ENCODE peak calls at places on chromosomes 13 and 19, in four cellular contexts. One of them, this sample, is unnamed.

GRCh38 chr13:51262501-51263211 is 40.5 kb downstream of the FAM124A start:
- DNase-seq in ascending aorta: no peak
- DNase-seq in CD8-positive, alpha-beta memory T cell: no peak
- DNase-seq in tibial artery: no peak
- DNase-seq in this sample: peak

GRCh38 chr13:43258771-43259170 is 235.4 kb downstream of the DNAJC15 start:
- DNase-seq in ascending aorta: no peak
- DNase-seq in CD8-positive, alpha-beta memory T cell: no peak
- DNase-seq in tibial artery: no peak
- DNase-seq in this sample: no peak

GRCh38 chr19:40165362-40165937 is 25.8 kb upstream of the MAP3K10 start:
- DNase-seq in ascending aorta: peak
- DNase-seq in CD8-positive, alpha-beta memory T cell: peak
- DNase-seq in tibial artery: peak
- DNase-seq in this sample: peak

GRCh38 chr13:20848944-20849343 is 53.6 kb downstream of the XPO4 start:
- DNase-seq in ascending aorta: no peak
- DNase-seq in CD8-positive, alpha-beta memory T cell: no peak
- DNase-seq in tibial artery: no peak
- DNase-seq in this sample: no peak

GRCh38 chr13:114110091-114110829 is 22.2 kb downstream of the RASA3 start:
- DNase-seq in ascending aorta: peak
- DNase-seq in CD8-positive, alpha-beta memory T cell: peak
- DNase-seq in tibial artery: peak
- DNase-seq in this sample: peak

GRCh38 chr13:83215627-83216026 is 666.6 kb downstream of the SLITRK1 start:
- DNase-seq in ascending aorta: no peak
- DNase-seq in CD8-positive, alpha-beta memory T cell: no peak
- DNase-seq in tibial artery: no peak
- DNase-seq in this sample: no peak

GRCh38 chr19:8259922-8260247 is 48.3 kb downstream of the CD320 start:
- DNase-seq in ascending aorta: no peak
- DNase-seq in CD8-positive, alpha-beta memory T cell: no peak
- DNase-seq in tibial artery: no peak
- DNase-seq in this sample: no peak

GRCh38 chr13:57740719-57741118 is 109.2 kb downstream of the PCDH17 start:
- DNase-seq in ascending aorta: no peak
- DNase-seq in CD8-positive, alpha-beta memory T cell: no peak
- DNase-seq in tibial artery: no peak
- DNase-seq in this sample: no peak

GRCh38 chr13:108495686-108496363 is 133.6 kb upstream of the MYO16 start:
- DNase-seq in ascending aorta: no peak
- DNase-seq in CD8-positive, alpha-beta memory T cell: no peak
- DNase-seq in tibial artery: no peak
- DNase-seq in this sample: no peak

GRCh38 chr13:44437356-44438233 is 64.0 kb downstream of the SERP2 start:
- DNase-seq in ascending aorta: no peak
- DNase-seq in CD8-positive, alpha-beta memory T cell: peak
- DNase-seq in tibial artery: no peak
- DNase-seq in this sample: peak

GRCh38 chr13:23634897-23635296 is 64.7 kb downstream of the TNFRSF19 start:
- DNase-seq in ascending aorta: no peak
- DNase-seq in CD8-positive, alpha-beta memory T cell: no peak
- DNase-seq in tibial artery: no peak
- DNase-seq in this sample: no peak

GRCh38 chr13:41720839-41721561 is 239.9 kb downstream of the VWA8 start:
- DNase-seq in ascending aorta: no peak
- DNase-seq in CD8-positive, alpha-beta memory T cell: no peak
- DNase-seq in tibial artery: no peak
- DNase-seq in this sample: no peak

GRCh38 chr19:41548954-41549688 is 26.8 kb upstream of the CEACAM21 start:
- DNase-seq in ascending aorta: no peak
- DNase-seq in CD8-positive, alpha-beta memory T cell: peak
- DNase-seq in tibial artery: no peak
- DNase-seq in this sample: no peak

GRCh38 chr13:26695891-26696311 is 64.7 kb downstream of the GPR12 start:
- DNase-seq in ascending aorta: no peak
- DNase-seq in CD8-positive, alpha-beta memory T cell: no peak
- DNase-seq in tibial artery: no peak
- DNase-seq in this sample: no peak

GRCh38 chr13:94065741-94066140 is 413.7 kb downstream of the DCT start:
- DNase-seq in ascending aorta: no peak
- DNase-seq in CD8-positive, alpha-beta memory T cell: no peak
- DNase-seq in tibial artery: no peak
- DNase-seq in this sample: no peak

GRCh38 chr19:53982611-53983010 is 8.8 kb upstream of the CACNG6 start:
- DNase-seq in ascending aorta: no peak
- DNase-seq in CD8-positive, alpha-beta memory T cell: no peak
- DNase-seq in tibial artery: peak
- DNase-seq in this sample: no peak

GRCh38 chr13:100024023-100024422 is 42.4 kb downstream of the ZIC2 start:
- DNase-seq in ascending aorta: no peak
- DNase-seq in CD8-positive, alpha-beta memory T cell: no peak
- DNase-seq in tibial artery: no peak
- DNase-seq in this sample: no peak

GRCh38 chr13:90908792-90909191 is 438.7 kb upstream of the MIR17HG start:
- DNase-seq in ascending aorta: no peak
- DNase-seq in CD8-positive, alpha-beta memory T cell: no peak
- DNase-seq in tibial artery: no peak
- DNase-seq in this sample: no peak

GRCh38 chr13:97182065-97182890 is 39.9 kb upstream of the MBNL2 start:
- DNase-seq in ascending aorta: no peak
- DNase-seq in CD8-positive, alpha-beta memory T cell: no peak
- DNase-seq in tibial artery: no peak
- DNase-seq in this sample: no peak

GRCh38 chr19:49712397-49712859 is 21.5 kb downstream of the CPT1C start:
- DNase-seq in ascending aorta: no peak
- DNase-seq in CD8-positive, alpha-beta memory T cell: no peak
- DNase-seq in tibial artery: no peak
- DNase-seq in this sample: peak

GRCh38 chr13:49370390-49370789 is 73.5 kb downstream of the CAB39L start:
- DNase-seq in ascending aorta: no peak
- DNase-seq in CD8-positive, alpha-beta memory T cell: no peak
- DNase-seq in tibial artery: no peak
- DNase-seq in this sample: peak

GRCh38 chr19:8608858-8609209 is 1.7 kb downstream of the ADAMTS10 start:
- DNase-seq in ascending aorta: no peak
- DNase-seq in CD8-positive, alpha-beta memory T cell: no peak
- DNase-seq in tibial artery: no peak
- DNase-seq in this sample: no peak

GRCh38 chr19:41014643-41015042 is 23.6 kb downstream of the CYP2B6 start:
- DNase-seq in ascending aorta: no peak
- DNase-seq in CD8-positive, alpha-beta memory T cell: no peak
- DNase-seq in tibial artery: no peak
- DNase-seq in this sample: no peak

GRCh38 chr19:44111910-44112463 is 1.2 kb upstream of the ZNF225 start:
- DNase-seq in ascending aorta: no peak
- DNase-seq in CD8-positive, alpha-beta memory T cell: no peak
- DNase-seq in tibial artery: no peak
- DNase-seq in this sample: peak

GRCh38 chr13:73173160-73173905 is 114.5 kb downstream of the KLF5 start:
- DNase-seq in ascending aorta: no peak
- DNase-seq in CD8-positive, alpha-beta memory T cell: no peak
- DNase-seq in tibial artery: no peak
- DNase-seq in this sample: no peak

GRCh38 chr19:49194408-49194807 is 36.8 kb downstream of the TRPM4 start:
- DNase-seq in ascending aorta: no peak
- DNase-seq in CD8-positive, alpha-beta memory T cell: no peak
- DNase-seq in tibial artery: no peak
- DNase-seq in this sample: no peak

GRCh38 chr13:100131863-100132574 is 43.1 kb downstream of the PCCA start:
- DNase-seq in ascending aorta: no peak
- DNase-seq in CD8-positive, alpha-beta memory T cell: no peak
- DNase-seq in tibial artery: no peak
- DNase-seq in this sample: peak

GRCh38 chr19:8811315-8812172 is 20.6 kb downstream of the ZNF558 start:
- DNase-seq in ascending aorta: no peak
- DNase-seq in CD8-positive, alpha-beta memory T cell: no peak
- DNase-seq in tibial artery: no peak
- DNase-seq in this sample: no peak

GRCh38 chr13:94947965-94948371 is 235.6 kb upstream of the SOX21 start:
- DNase-seq in ascending aorta: no peak
- DNase-seq in CD8-positive, alpha-beta memory T cell: no peak
- DNase-seq in tibial artery: no peak
- DNase-seq in this sample: no peak

GRCh38 chr19:57888107-57888493 is 737 bp downstream of the ZNF814 start:
- DNase-seq in ascending aorta: no peak
- DNase-seq in CD8-positive, alpha-beta memory T cell: no peak
- DNase-seq in tibial artery: no peak
- DNase-seq in this sample: no peak

GRCh38 chr19:16000024-16000687 is 51.3 kb downstream of the OR10H4 start:
- DNase-seq in ascending aorta: no peak
- DNase-seq in CD8-positive, alpha-beta memory T cell: no peak
- DNase-seq in tibial artery: no peak
- DNase-seq in this sample: no peak

GRCh38 chr13:113001251-113002140 is 32.5 kb downstream of the MCF2L start:
- DNase-seq in ascending aorta: no peak
- DNase-seq in CD8-positive, alpha-beta memory T cell: no peak
- DNase-seq in tibial artery: no peak
- DNase-seq in this sample: peak

GRCh38 chr13:50801087-50801931 is 42.2 kb downstream of the DLEU7 start:
- DNase-seq in ascending aorta: peak
- DNase-seq in CD8-positive, alpha-beta memory T cell: peak
- DNase-seq in tibial artery: peak
- DNase-seq in this sample: peak

GRCh38 chr19:7751157-7751783 is 3.9 kb upstream of the CD209 start:
- DNase-seq in ascending aorta: no peak
- DNase-seq in CD8-positive, alpha-beta memory T cell: no peak
- DNase-seq in tibial artery: no peak
- DNase-seq in this sample: no peak

GRCh38 chr13:99979453-99980200 is 2.0 kb upstream of the ZIC2 start:
- DNase-seq in ascending aorta: peak
- DNase-seq in CD8-positive, alpha-beta memory T cell: no peak
- DNase-seq in tibial artery: no peak
- DNase-seq in this sample: peak

GRCh38 chr19:12133069-12133468 is 7.1 kb downstream of the ZNF20 start:
- DNase-seq in ascending aorta: no peak
- DNase-seq in CD8-positive, alpha-beta memory T cell: no peak
- DNase-seq in tibial artery: no peak
- DNase-seq in this sample: no peak

GRCh38 chr19:3403489-3404323 is 37.3 kb downstream of the NFIC start:
- DNase-seq in ascending aorta: peak
- DNase-seq in CD8-positive, alpha-beta memory T cell: no peak
- DNase-seq in tibial artery: peak
- DNase-seq in this sample: peak

GRCh38 chr19:48925240-48925843 is 8.2 kb upstream of the DHDH start:
- DNase-seq in ascending aorta: no peak
- DNase-seq in CD8-positive, alpha-beta memory T cell: no peak
- DNase-seq in tibial artery: no peak
- DNase-seq in this sample: no peak

GRCh38 chr19:6610934-6611370 is 20.0 kb upstream of the CD70 start:
- DNase-seq in ascending aorta: no peak
- DNase-seq in CD8-positive, alpha-beta memory T cell: no peak
- DNase-seq in tibial artery: no peak
- DNase-seq in this sample: no peak
- H3K4me3 ChIP-seq in ascending aorta: no peak
- H3K4me3 ChIP-seq in CD8-positive, alpha-beta memory T cell: no peak
- H3K4me3 ChIP-seq in tibial artery: no peak
- H3K4me3 ChIP-seq in this sample: no peak

DNA sequence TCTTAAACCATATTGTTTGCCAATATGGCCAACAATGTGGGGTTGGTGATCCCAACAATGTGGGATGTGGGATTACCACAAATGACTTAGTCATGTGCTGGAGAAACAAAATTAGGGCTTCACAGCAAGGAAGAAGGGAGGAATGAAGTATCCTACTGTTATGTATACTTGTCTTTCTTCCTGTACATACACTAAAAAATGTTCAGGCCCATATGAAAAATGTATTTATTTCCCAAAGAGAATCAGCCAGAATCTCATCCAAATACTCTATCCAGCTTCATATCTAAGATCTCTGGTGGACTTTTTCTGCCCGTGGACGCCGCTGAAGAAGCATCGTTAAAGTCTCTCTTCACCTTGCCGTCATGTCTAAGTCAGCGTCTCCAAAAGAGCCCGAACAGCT is at the start of gene HNRNPA1L2:
- DNase-seq in ascending aorta: no peak
- DNase-seq in CD8-positive, alpha-beta memory T cell: no peak
- DNase-seq in tibial artery: no peak
- DNase-seq in this sample: no peak
- H3K27ac ChIP-seq in ascending aorta: no peak
- H3K27ac ChIP-seq in CD8-positive, alpha-beta memory T cell: no peak
- H3K27ac ChIP-seq in tibial artery: no peak
- H3K27ac ChIP-seq in this sample: no peak

DNA sequence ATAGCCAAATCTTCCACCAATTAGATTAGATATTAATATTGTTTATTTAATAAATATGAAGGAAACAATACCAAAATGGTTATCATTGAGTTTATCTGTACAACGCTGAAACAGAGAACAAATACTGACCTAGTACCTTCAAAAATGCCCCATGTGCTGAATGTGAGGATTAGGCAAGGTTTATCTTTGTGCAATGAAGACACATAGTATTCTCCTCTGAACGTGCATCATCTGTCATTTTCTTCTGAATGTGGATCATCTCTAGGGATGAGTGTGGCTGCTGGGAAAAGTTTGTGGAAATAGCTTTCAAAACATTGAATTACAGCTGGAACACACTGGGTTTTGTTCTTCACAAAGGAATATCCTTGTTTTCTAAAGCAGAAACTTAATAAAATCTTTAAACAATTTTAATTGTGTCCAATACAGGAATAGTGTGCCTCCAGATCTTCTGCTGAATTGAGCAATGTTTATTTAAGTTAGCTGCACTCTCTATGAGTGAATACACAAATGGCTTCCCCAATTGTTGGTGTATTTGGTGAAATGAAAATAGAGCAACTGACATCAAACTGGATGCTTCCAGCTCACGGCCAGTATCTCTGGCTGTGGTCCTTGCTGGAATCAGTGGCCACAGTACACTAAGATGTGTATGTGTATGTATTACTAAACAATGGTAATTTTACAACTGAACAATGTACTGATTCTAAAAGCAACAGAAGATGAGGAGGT is 6.7 kb downstream of the COL4A1 start:
- DNase-seq in ascending aorta: no peak
- DNase-seq in CD8-positive, alpha-beta memory T cell: no peak
- DNase-seq in tibial artery: no peak
- DNase-seq in this sample: no peak
- H3K4me3 ChIP-seq in ascending aorta: peak
- H3K4me3 ChIP-seq in CD8-positive, alpha-beta memory T cell: no peak
- H3K4me3 ChIP-seq in tibial artery: no peak
- H3K4me3 ChIP-seq in this sample: no peak

GRCh38 chr13:33189470-33189869 is 96.1 kb downstream of the STARD13 start:
- DNase-seq in ascending aorta: no peak
- DNase-seq in CD8-positive, alpha-beta memory T cell: no peak
- DNase-seq in tibial artery: no peak
- DNase-seq in this sample: no peak
- H3K27ac ChIP-seq in ascending aorta: peak
- H3K27ac ChIP-seq in CD8-positive, alpha-beta memory T cell: no peak
- H3K27ac ChIP-seq in tibial artery: no peak
- H3K27ac ChIP-seq in this sample: no peak

GRCh38 chr19:19459707-19460251 is 54.3 kb downstream of the GATAD2A start:
- DNase-seq in ascending aorta: peak
- DNase-seq in CD8-positive, alpha-beta memory T cell: peak
- DNase-seq in tibial artery: peak
- DNase-seq in this sample: no peak
- H3K4me3 ChIP-seq in ascending aorta: peak
- H3K4me3 ChIP-seq in CD8-positive, alpha-beta memory T cell: peak
- H3K4me3 ChIP-seq in tibial artery: no peak
- H3K4me3 ChIP-seq in this sample: no peak

GRCh38 chr19:46898731-46899130 is 37.9 kb downstream of the ARHGAP35 start:
- DNase-seq in ascending aorta: peak
- DNase-seq in CD8-positive, alpha-beta memory T cell: no peak
- DNase-seq in tibial artery: no peak
- DNase-seq in this sample: no peak
- H3K27ac ChIP-seq in ascending aorta: no peak
- H3K27ac ChIP-seq in CD8-positive, alpha-beta memory T cell: no peak
- H3K27ac ChIP-seq in tibial artery: no peak
- H3K27ac ChIP-seq in this sample: no peak